ENCODE peak calls at places on chromosomes 6 and 20, in four cellular contexts. M is ovary, B is body of pancreas, G is endothelial cell of umbilical vein. Z is an unnamed sample. For H3K9me3, the result is how much of the 10 kb centered on the place peaks cover.

GRCh38 chr6:130681028-130681427 is 146.2 kb upstream of the SMLR1 start:
- DNase-seq in M (no peak), B (no peak), G (peak), Z (no peak)

GRCh38 chr20:37534401-37535157 is 6.9 kb upstream of the BLCAP start:
- DNase-seq in M (peak), B (peak), G (peak), Z (peak)

GRCh38 chr6:41360314-41360685 is 24.9 kb downstream of the NCR2 start:
- DNase-seq in M (no peak), B (no peak), G (no peak), Z (no peak)

GRCh38 chr6:31660224-31660997 is at the start of gene C6orf47:
- DNase-seq in M (peak), B (peak), G (peak), Z (peak)

GRCh38 chr6:44021628-44022295 is 105.5 kb downstream of the MRPL14 start:
- DNase-seq in M (no peak), B (no peak), G (no peak), Z (no peak)

GRCh38 chr20:63893999-63894357 is 948 bp upstream of the DNAJC5 start:
- DNase-seq in M (no peak), B (no peak), G (peak), Z (no peak)

GRCh38 chr6:111730835-111731234 is 125.2 kb upstream of the TRAF3IP2 start:
- DNase-seq in M (peak), B (no peak), G (peak), Z (no peak)

GRCh38 chr6:74319292-74319691 is 623.3 kb downstream of the CD109 start:
- DNase-seq in M (no peak), B (no peak), G (no peak), Z (no peak)

GRCh38 chr6:135066806-135067205 is 12.2 kb upstream of the HBS1L start:
- DNase-seq in M (no peak), B (no peak), G (no peak), Z (no peak)

GRCh38 chr20:61561111-61561830 is 309.2 kb downstream of the CDH4 start:
- DNase-seq in M (no peak), B (no peak), G (no peak), Z (no peak)

GRCh38 chr6:43101497-43101896 is 25.4 kb downstream of the PTK7 start:
- DNase-seq in M (no peak), B (no peak), G (no peak), Z (no peak)

GRCh38 chr20:31475032-31475431 is at the start of the genes DEFB124 and REM1:
- DNase-seq in M (peak), B (no peak), G (no peak), Z (no peak)
- H3K9me3 ChIP-seq in M (under half), B (under half), G (under half), Z (under half)

GRCh38 chr20:59724457-59725366 is 120.4 kb downstream of the PHACTR3 start:
- DNase-seq in M (no peak), B (no peak), G (no peak), Z (no peak)

GRCh38 chr20:59728722-59729430 is 124.5 kb downstream of the PHACTR3 start:
- DNase-seq in M (no peak), B (no peak), G (no peak), Z (no peak)

GRCh38 chr20:59725476-59726119 is 121.3 kb downstream of the PHACTR3 start:
- DNase-seq in M (no peak), B (no peak), G (no peak), Z (no peak)

GRCh38 chr20:59723607-59724456 is 119.5 kb downstream of the PHACTR3 start:
- DNase-seq in M (no peak), B (no peak), G (no peak), Z (no peak)

GRCh38 chr20:59726196-59726595 is 121.9 kb downstream of the PHACTR3 start:
- DNase-seq in M (no peak), B (no peak), G (no peak), Z (no peak)
- H3K9me3 ChIP-seq in M (under half), B (under half), G (under half), Z (under half)

DNA sequence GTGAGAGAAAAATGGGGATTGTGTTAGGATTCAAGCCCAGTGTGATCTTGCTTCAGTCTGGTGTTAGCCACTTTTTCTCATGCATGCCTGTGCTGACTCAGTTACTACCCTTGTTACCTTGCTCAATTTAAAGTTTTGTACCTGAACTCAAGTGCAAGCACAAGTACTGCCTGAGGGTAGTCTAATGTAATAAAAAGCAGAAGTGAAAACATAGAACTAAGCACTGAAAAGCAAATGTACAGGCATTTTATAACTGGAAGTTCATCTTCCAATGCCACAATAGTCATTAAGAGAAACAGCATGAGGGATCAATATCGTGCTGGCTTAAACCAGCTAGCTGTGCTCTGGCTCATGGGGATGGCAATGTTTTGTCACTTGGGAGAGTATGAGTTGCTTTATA is 48.6 kb downstream of the SLC35F1 start:
- DNase-seq in M (no peak), B (no peak), G (no peak), Z (no peak)
- H3K9me3 ChIP-seq in M (under half), B (under half), G (under half), Z (under half)

DNA sequence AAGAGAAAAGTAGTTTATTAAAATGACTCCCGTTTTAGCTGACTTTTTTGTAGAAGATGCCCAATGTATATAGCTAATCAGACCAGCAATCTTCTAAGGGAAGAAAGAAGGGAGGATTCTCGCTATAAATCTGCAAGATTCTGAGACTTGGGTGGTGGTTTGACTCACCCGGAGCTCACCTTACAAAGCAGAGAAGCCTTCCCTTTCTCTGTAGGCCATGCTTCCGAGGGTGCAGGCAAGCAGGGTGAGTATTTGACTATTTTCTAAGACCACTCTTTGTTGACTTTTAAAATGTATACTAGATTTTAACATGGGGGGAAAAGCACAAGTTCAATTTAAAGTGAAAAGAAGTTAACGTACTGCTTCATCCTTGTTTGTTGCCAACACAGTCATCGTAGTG is 2.7 kb downstream of the OLIG3 start:
- DNase-seq in M (no peak), B (no peak), G (no peak), Z (no peak)
- H3K9me3 ChIP-seq in M (under half), B (under half), G (under half), Z (under half)

DNA sequence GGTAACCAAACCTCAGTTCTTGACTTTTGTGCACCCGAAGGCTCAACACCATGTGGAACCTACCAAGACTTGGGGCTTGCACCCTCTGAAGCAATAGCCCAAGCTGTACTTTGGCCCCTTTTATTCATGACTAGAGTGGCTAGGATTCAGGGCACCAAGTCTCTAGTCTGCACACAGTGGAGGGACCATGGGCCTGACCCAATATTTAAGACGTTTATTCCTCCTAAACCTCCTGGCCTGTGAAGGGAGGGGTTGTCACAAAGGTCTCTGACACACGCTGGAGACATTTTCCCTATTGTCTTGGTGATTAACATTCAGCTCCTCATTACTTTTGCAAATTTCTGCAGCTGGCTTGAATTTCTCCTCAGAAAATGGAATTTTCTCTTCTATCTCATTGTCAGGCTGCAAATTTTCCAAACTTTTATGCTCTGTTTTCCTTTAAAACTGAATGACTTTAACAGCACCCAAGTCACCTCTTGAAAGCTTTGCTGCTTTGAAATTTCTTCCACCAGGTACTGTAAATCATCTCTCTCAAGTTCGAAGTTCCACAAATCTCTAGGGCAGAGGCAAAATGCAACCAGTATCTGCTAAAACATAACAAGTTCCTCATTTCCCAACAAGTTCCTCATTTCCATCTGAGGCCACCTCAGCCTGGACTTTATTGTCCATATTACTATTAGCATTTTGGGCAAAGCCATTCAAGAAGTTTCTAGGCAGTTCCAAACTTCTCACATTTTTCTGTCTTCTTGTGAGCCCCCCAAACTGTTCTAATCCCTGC is 481.4 kb upstream of the BTBD3 start:
- DNase-seq in M (no peak), B (no peak), G (no peak), Z (no peak)
- H3K9me3 ChIP-seq in M (under half), B (under half), G (under half), Z (under half)

GRCh38 chr6:150044621-150045145 is 19.4 kb upstream of the RAET1L start:
- DNase-seq in M (no peak), B (no peak), G (no peak), Z (no peak)
- H3K9me3 ChIP-seq in M (under half), B (under half), G (under half), Z (under half)

DNA sequence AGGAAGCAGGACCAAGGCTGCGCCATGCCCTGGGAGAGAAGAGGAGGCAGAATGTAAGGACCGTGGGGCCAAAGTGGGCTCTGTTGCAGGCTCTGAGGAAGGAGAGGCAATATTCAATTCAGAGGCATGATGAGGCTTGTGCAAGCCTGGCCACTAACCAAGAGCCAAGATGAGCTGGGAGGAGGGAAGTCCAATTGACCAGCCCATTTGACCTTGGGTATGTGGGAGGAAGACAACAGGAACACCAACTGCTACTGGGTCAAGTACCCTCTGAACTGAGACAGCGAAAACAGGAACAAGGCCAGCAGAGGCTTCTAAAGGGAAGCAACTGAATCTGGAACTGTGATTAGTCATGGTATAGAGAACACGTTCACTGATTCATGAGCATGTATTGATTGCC is 779.6 kb downstream of the MAFB start:
- DNase-seq in M (no peak), B (peak), G (no peak), Z (no peak)
- H3K9me3 ChIP-seq in M (under half), B (under half), G (under half), Z (under half)

GRCh38 chr6:143664171-143664570 is 13.6 kb upstream of the PHACTR2 start:
- DNase-seq in M (no peak), B (no peak), G (no peak), Z (no peak)
- H3K9me3 ChIP-seq in M (under half), B (under half), G (under half), Z (under half)

DNA sequence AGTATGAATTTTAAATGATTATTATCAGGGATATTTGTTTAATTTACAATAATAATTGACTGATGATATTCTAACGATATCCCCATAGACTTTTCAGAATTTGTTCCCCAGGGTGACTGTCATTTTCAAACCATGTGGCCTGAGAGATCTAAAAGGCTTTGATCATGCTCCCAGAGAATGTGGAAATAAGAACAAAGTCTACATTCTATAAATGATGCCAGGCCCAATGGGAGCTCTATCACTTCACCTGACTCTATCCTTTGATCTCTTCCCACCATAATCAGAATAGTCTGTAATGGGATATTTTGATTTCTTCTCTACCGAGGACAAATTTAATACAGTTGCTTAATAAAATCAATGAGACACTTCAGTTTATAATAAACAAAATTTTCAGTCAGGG is 483.4 kb upstream of the IRAK1BP1 start:
- DNase-seq in M (no peak), B (no peak), G (no peak), Z (no peak)
- H3K9me3 ChIP-seq in M (under half), B (under half), G (under half), Z (under half)

Z was measured in NT2/D1.